ENCODE peak calls at places on chromosomes 1 and 21, in seven cellular contexts. J is fibroblast of mammary gland, K is fibroblast of pulmonary artery, T is cardiac fibroblast, G is uterus, M is left lung, U is epithelial cell of esophagus. F is an unnamed sample.

GRCh38 chr1:77036560-77036959 is 169.3 kb downstream of the ST6GALNAC5 start:
- DNase-seq in U (peak), K (peak), G (no peak), M (no peak), J (peak), T (peak), F (peak)

GRCh38 chr1:181033799-181034391 is at the start of gene MR1:
- DNase-seq in M (no peak), G (no peak), U (peak), J (peak), T (peak), K (peak), F (peak)

GRCh38 chr1:203557390-203557789 is 63.4 kb downstream of the OPTC start:
- DNase-seq in J (peak), K (peak), G (peak), T (peak), U (peak), M (peak), F (no peak)

GRCh38 chr1:223142795-223143759 is at the start of gene TLR5:
- DNase-seq in K (peak), U (peak), T (peak), G (peak), M (peak), J (peak), F (peak)

GRCh38 chr1:106217765-106218164 is 838.7 kb upstream of the PRMT6 start:
- DNase-seq in T (no peak), G (no peak), K (no peak), M (no peak), U (no peak), J (no peak), F (no peak)

GRCh38 chr1:41840592-41841246 is 78.0 kb downstream of the HIVEP3 start:
- DNase-seq in J (no peak), U (peak), G (no peak), T (no peak), K (no peak), M (no peak), F (peak)

GRCh38 chr1:149888999-149889289 is 10.4 kb upstream of the BOLA1 start:
- DNase-seq in T (peak), G (peak), M (no peak), J (peak), K (peak), U (peak), F (peak)

GRCh38 chr1:168091720-168092119 is 45.0 kb downstream of the GPR161 start:
- DNase-seq in U (no peak), J (no peak), G (no peak), M (no peak), T (no peak), K (no peak), F (no peak)

GRCh38 chr1:217713223-217713622 is 82.1 kb downstream of the SPATA17 start:
- DNase-seq in G (no peak), U (peak), T (no peak), J (peak), M (no peak), K (no peak), F (peak)

DNA sequence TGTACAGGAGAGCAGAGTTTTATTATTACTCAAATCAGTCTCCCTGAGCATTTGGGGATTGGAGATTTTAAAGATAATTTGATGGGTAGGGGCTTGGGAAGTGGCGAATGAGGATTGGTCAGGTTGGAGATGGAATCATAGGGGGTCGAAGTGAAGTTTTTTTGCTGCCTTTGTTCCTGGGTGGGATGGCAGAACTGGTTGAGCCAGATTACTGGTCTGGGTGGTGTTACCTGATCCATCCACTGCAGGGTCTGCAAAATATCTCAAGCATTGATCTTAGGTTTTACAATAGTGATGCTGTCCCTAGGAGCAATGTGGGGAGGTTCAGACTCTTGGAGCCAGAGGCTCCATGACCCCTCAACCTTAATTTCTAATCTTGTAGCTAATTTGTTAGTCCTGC is 108.8 kb downstream of the BACH1 start:
- DNase-seq in G (no peak), T (no peak), K (no peak), U (no peak), M (no peak), J (no peak), F (no peak)
- H3K4me3 ChIP-seq in G (no peak), T (no peak), K (no peak), U (no peak), M (no peak), J (no peak), F (no peak)

DNA sequence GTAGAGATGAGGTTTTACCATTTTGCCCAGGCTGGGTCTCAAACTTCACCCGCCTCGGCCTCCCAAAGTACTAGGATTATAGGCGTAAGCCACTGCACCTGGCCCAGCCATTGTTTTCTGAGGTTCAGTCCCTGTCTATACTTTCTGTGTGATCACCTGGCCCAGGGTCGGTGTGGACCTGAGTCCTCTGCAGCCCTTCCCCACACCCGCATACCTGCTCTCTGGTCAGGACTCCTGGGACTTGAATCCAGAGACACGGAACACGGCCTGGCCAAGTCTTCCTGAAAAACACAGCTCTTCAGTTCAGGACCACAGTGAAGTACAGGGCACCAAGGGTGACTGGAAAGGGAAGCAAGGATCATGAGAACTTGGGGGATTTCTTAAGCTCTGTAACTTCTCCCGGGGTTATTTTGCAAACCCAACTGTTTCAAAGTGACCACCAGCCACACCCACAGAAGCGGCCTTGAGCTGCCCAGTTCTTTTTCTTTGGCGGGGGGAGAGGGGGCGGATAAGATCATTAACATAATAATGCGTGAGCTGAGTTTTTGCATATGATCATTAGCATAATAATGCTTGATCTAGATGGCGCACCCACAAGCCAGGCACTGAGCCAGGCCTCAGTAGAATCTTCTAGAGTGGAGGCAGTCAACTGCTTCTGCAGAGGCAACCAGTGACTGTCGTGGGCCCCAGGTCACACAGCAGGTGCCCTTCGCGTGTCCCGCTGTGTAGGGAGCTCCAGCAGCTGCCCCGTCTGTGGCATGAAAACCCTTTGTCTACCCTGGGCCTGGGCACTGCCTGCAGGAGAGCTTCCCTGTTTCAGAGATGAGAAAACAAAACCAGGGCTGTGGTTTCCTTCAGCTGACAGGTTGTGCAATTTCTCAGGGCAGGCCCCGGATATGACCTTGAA is 1.7 kb upstream of the NADK start:
- DNase-seq in K (peak), M (peak), U (peak), T (peak), J (peak), G (no peak), F (peak)
- H3K4me3 ChIP-seq in K (peak), M (peak), U (no peak), T (no peak), J (no peak), G (no peak), F (no peak)

GRCh38 chr1:116666747-116667576 is 571 bp downstream of the IGSF3 start:
- DNase-seq in G (no peak), U (peak), T (no peak), J (no peak), M (no peak), K (no peak), F (no peak)
- H3K4me3 ChIP-seq in G (peak), U (peak), T (peak), J (peak), M (peak), K (peak), F (peak)

GRCh38 chr1:2233468-2233867 is 5.3 kb downstream of the SKI start:
- DNase-seq in G (no peak), M (no peak), T (peak), U (no peak), J (no peak), K (peak), F (no peak)
- H3K4me3 ChIP-seq in G (peak), M (no peak), T (peak), U (no peak), J (peak), K (peak), F (peak)

DNA sequence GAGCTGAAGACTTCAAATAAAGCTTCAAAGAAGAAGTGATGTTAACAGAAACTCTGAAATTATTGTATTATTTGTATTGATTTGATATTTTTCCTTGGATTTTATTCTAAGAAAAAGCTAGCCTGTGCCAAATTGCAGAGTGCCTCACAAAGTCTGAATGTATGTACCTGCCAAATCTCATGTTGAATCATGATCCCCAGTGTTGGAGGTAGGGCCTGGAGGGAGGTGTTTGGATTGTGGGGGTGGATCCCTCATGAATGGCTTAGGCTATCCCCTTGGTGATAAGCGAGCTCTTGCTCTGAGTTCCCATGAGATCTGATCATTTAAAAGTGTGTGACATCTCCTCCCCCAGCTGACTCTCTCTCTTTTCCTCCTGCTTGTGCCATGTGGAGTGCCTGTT is 43.6 kb downstream of the ACKR1 start:
- DNase-seq in G (no peak), T (peak), U (peak), K (no peak), J (peak), M (no peak), F (no peak)
- H3K4me3 ChIP-seq in G (no peak), T (no peak), U (no peak), K (no peak), J (no peak), M (no peak), F (no peak)

DNA sequence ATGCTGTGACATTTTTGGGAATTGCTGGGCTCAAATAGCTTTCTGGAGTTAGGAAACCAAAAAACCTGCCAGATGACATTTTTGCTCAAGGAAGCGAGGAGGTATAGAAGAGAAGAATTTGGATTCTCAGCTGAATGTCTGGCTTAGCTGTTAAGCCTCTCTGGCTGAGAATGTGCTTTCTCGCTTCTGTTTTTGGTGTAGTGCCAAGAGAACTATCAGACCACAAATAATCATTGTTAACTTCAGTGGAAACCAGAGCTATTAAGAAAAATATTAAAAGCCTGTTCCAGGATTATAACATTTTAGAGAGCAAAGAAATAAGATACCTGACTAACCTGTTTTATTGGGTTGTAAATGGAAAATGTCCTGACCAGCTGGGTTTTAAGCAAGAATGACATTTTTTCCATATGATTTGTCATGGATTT is 39.5 kb upstream of the DIPK1A start:
- DNase-seq in M (no peak), T (no peak), G (no peak), K (peak), J (no peak), U (peak), F (no peak)
- H3K4me3 ChIP-seq in M (no peak), T (no peak), G (no peak), K (no peak), J (no peak), U (no peak), F (no peak)

GRCh38 chr1:17538010-17538409 is 1.5 kb upstream of the ARHGEF10L start:
- DNase-seq in G (no peak), M (no peak), K (no peak), J (no peak), T (no peak), U (no peak), F (no peak)

GRCh38 chr1:17538428-17539130 is 919 bp upstream of the ARHGEF10L start:
- DNase-seq in T (no peak), K (no peak), G (peak), M (no peak), J (no peak), U (no peak), F (no peak)

GRCh38 chr1:17539202-17539525 is 334 bp upstream of the ARHGEF10L start:
- DNase-seq in U (no peak), G (peak), K (no peak), T (no peak), M (no peak), J (no peak), F (no peak)

GRCh38 chr1:17540255-17541001 is 930 bp downstream of the ARHGEF10L start:
- DNase-seq in J (no peak), K (peak), T (peak), G (peak), M (peak), U (no peak), F (peak)

DNA sequence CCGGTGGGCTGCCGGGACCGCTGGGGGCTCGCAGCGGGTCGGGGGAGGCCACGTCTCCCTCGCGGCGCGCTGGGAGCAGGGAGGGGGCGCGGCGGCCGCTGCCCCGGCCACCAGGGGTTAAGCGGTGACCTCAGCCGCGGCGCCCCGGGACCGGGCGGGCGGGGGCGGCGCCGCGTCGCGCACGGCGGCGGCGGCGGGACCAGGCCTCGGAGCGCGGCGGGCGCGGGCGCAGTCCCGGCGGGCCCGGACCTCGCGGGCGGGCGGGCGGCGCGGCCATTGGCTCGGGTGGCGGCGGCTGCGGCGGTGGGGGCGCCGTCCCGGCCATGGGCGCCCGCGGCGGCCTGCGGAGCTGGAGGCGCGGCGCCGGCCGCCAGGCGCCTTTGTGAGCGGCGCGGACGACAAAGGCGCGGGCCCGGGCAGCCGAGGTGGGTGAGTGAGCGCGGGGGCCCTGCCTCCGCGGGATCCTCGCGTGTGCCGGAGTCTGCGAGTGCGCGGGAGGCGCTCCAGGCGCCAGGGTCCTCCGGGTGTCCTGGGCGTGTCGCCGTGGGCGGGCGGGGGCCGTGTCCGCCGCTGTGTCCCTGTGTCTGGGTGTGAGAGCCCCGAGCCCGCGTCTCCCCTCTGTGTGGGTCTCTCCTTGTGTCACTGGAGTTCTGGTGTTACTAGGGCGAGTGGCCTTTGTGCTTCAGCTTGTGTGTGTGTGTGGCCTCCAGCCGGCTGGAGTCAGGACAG is at the start of gene ARHGEF10L:
- DNase-seq in U (no peak), M (no peak), G (peak), T (peak), J (no peak), K (no peak), F (no peak)
- H3K4me3 ChIP-seq in U (peak), M (peak), G (peak), T (peak), J (peak), K (peak), F (peak)

GRCh38 chr1:177443003-177443402 is 272.2 kb downstream of the BRINP2 start:
- DNase-seq in M (no peak), G (no peak), J (no peak), K (no peak), T (no peak), U (no peak), F (no peak)

GRCh38 chr1:177444997-177445746 is 274.4 kb downstream of the BRINP2 start:
- DNase-seq in K (no peak), G (no peak), M (no peak), T (no peak), J (no peak), U (peak), F (no peak)

GRCh38 chr1:177439301-177439700 is 268.5 kb downstream of the BRINP2 start:
- DNase-seq in J (no peak), G (no peak), K (no peak), T (no peak), U (peak), M (no peak), F (no peak)

GRCh38 chr1:177440821-177441220 is 270.1 kb downstream of the BRINP2 start:
- DNase-seq in U (no peak), T (no peak), M (no peak), J (no peak), G (no peak), K (no peak), F (no peak)

GRCh38 chr1:177442580-177442979 is 271.8 kb downstream of the BRINP2 start:
- DNase-seq in J (no peak), T (no peak), G (no peak), U (peak), M (no peak), K (no peak), F (no peak)
- H3K4me3 ChIP-seq in J (no peak), T (no peak), G (no peak), U (no peak), M (no peak), K (no peak), F (no peak)

GRCh38 chr1:173802961-173803360 is 21.5 kb upstream of the DARS2 start:
- DNase-seq in K (no peak), T (no peak), G (no peak), J (no peak), U (no peak), M (no peak), F (peak)
- H3K4me3 ChIP-seq in K (no peak), T (no peak), G (no peak), J (no peak), U (no peak), M (no peak), F (no peak)